ENCODE peak calls at places on chromosomes 5 and 9, in six cellular contexts. R is fibroblast of the aortic adventitia, K is cardiac muscle cell, O is fibroblast of lung, H is cardiac fibroblast, V is A549. G is an unnamed sample.

GRCh38 chr5:9297171-9297570 is 248.7 kb downstream of the SEMA5A start:
- DNase-seq in H (no peak), R (no peak), O (no peak), K (no peak), V (no peak), G (no peak)

GRCh38 chr5:80229902-80230255 is 26.0 kb downstream of the SERINC5 start:
- DNase-seq in R (no peak), K (no peak), O (no peak), H (no peak), V (peak), G (no peak)

GRCh38 chr9:21404146-21404545 is 4.8 kb upstream of the IFNA8 start:
- DNase-seq in K (no peak), R (peak), O (no peak), V (no peak), H (no peak), G (no peak)

GRCh38 chr9:131303702-131304101 is 14.2 kb downstream of the PLPP7 start:
- DNase-seq in H (no peak), V (no peak), O (no peak), R (no peak), K (no peak), G (no peak)

GRCh38 chr5:15664961-15665360 is 165.0 kb downstream of the FBXL7 start:
- DNase-seq in V (no peak), H (no peak), O (peak), K (no peak), R (peak), G (no peak)

GRCh38 chr9:120917989-120918630 is 8.5 kb downstream of the TRAF1 start:
- DNase-seq in K (no peak), R (no peak), H (no peak), V (no peak), O (no peak), G (no peak)

GRCh38 chr5:172592881-172593280 is 48.2 kb upstream of the NEURL1B start:
- DNase-seq in H (no peak), O (no peak), K (no peak), R (no peak), V (no peak), G (no peak)

GRCh38 chr5:98292496-98292895 is 481.0 kb upstream of the RGMB start:
- DNase-seq in V (no peak), R (no peak), K (no peak), H (no peak), O (no peak), G (no peak)

GRCh38 chr9:79054500-79054899 is 517.3 kb upstream of the TLE4 start:
- DNase-seq in O (peak), R (no peak), K (no peak), H (no peak), V (no peak), G (peak)

GRCh38 chr5:180119031-180119885 is 47.7 kb upstream of the RNF130 start:
- DNase-seq in H (no peak), O (no peak), K (no peak), R (no peak), V (no peak), G (no peak)

GRCh38 chr9:10612649-10613398 is at the start of gene PTPRD:
- DNase-seq in V (peak), K (peak), R (peak), H (peak), O (peak), G (peak)

GRCh38 chr5:55222061-55222818 is 4.9 kb downstream of the MCIDAS start:
- DNase-seq in H (no peak), R (no peak), K (no peak), V (no peak), O (no peak), G (no peak)

GRCh38 chr5:136802382-136802781 is 437.0 kb upstream of the TRPC7 start:
- DNase-seq in O (no peak), R (peak), K (peak), V (peak), H (peak), G (peak)

GRCh38 chr5:116038817-116039216 is 6.5 kb downstream of the ARL14EPL start:
- DNase-seq in K (no peak), R (no peak), H (no peak), O (no peak), V (no peak), G (no peak)

GRCh38 chr5:100690036-100690560 is 154.9 kb downstream of the FAM174A start:
- DNase-seq in V (no peak), K (no peak), H (no peak), O (no peak), R (peak), G (no peak)

GRCh38 chr5:172770675-172771438 is at the start of gene DUSP1:
- DNase-seq in H (peak), R (peak), K (peak), V (peak), O (peak), G (peak)

GRCh38 chr5:396715-397032 is 46.3 kb upstream of the EXOC3 start:
- DNase-seq in O (no peak), H (no peak), K (no peak), V (no peak), R (no peak), G (no peak)

GRCh38 chr9:121736147-121736721 is 84.8 kb downstream of the DAB2IP start:
- DNase-seq in O (peak), H (peak), V (peak), K (peak), R (peak), G (peak)

GRCh38 chr9:36470891-36471290 is 70.8 kb upstream of the RNF38 start:
- DNase-seq in H (peak), V (no peak), K (no peak), O (peak), R (peak), G (peak)

GRCh38 chr5:470961-471749 is 28.2 kb downstream of the EXOC3 start:
- DNase-seq in R (no peak), V (no peak), O (no peak), H (no peak), K (no peak), G (no peak)

GRCh38 chr5:5217371-5217770 is 77.2 kb downstream of the ADAMTS16 start:
- DNase-seq in V (no peak), O (no peak), H (no peak), K (no peak), R (no peak), G (no peak)

GRCh38 chr9:131417264-131418142 is 23.6 kb downstream of the PRRC2B start:
- DNase-seq in O (no peak), H (no peak), K (no peak), V (no peak), R (no peak), G (no peak)

DNA sequence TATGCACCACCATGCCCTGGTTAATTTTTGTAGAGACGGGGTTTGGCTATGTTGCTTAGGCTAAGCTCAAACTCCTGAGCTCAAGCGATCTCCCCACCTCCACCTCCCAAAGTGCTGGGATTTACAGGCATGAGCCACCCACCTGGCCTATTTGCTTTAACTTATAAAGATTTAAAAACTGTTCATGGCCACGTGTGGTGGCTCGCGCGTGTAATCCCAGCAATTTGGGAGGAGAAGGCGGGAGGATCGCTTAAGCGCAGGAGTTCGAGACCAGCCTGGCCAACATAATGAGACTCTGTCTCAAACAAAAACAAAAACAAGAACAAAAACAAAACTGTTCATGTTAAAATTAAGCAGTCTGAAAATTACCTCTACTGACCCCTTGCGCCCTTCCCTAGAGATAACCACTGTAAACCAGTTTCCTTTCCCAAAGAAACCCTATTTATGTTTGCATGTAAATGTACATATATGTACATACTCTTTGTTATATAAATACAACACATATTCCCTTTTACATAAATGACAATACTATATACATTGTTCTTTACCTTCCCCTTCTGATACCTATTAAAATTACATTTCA is 1.5 kb downstream of the AK6 start:
- DNase-seq in R (no peak), H (no peak), V (no peak), K (no peak), O (no peak), G (no peak)
- H3K4me3 ChIP-seq in R (peak), H (peak), V (peak), K (peak), O (peak), G (peak)

GRCh38 chr5:32454821-32455220 is 10.3 kb upstream of the ZFR start:
- DNase-seq in R (no peak), K (no peak), H (no peak), O (no peak), V (no peak), G (no peak)

GRCh38 chr5:32446660-32447059 is 2.1 kb upstream of the ZFR start:
- DNase-seq in O (no peak), V (no peak), R (no peak), H (no peak), K (no peak), G (no peak)

GRCh38 chr5:32453916-32454315 is 9.4 kb upstream of the ZFR start:
- DNase-seq in K (no peak), V (no peak), R (no peak), O (no peak), H (no peak), G (no peak)

GRCh38 chr5:32449216-32449721 is 4.7 kb upstream of the ZFR start:
- DNase-seq in O (no peak), V (no peak), H (no peak), R (peak), K (no peak), G (no peak)

DNA sequence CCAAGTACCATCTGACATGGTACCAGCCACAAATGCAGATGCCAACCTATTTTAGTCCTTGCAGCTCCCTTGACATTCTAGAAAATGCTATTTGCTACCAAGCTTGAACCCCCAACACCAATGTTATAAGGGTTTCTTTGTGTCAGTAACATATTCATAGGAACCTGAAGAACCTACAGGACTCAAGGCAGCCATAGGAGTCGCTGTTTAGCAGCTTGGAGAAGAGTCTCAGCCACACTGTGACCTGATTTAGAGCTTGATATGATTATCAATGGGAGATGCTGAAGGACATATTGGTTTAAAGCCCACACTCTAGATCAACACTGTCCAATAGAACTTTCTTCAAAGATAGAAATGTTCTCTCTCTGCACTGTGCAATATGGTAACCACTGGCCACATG is 6.4 kb upstream of the ZFR start:
- DNase-seq in O (no peak), V (peak), H (no peak), K (no peak), R (no peak), G (no peak)
- TF ChIP-seq CTCF in O (no peak), V (no peak), H (no peak), K (peak), R (no peak), G (peak)

GRCh38 chr5:132259061-132259851 is 1.8 kb downstream of the PDLIM4 start:
- DNase-seq in O (peak), R (peak), V (no peak), K (peak), H (peak), G (peak)
- H3K4me3 ChIP-seq in O (peak), R (peak), V (no peak), K (no peak), H (peak), G (peak)

GRCh38 chr5:167049043-167049663 is 1242.3 kb upstream of the WWC1 start:
- DNase-seq in R (peak), H (peak), V (peak), K (peak), O (peak), G (peak)
- TF ChIP-seq CTCF in R (no peak), H (no peak), V (peak), K (peak), O (peak), G (peak)

DNA sequence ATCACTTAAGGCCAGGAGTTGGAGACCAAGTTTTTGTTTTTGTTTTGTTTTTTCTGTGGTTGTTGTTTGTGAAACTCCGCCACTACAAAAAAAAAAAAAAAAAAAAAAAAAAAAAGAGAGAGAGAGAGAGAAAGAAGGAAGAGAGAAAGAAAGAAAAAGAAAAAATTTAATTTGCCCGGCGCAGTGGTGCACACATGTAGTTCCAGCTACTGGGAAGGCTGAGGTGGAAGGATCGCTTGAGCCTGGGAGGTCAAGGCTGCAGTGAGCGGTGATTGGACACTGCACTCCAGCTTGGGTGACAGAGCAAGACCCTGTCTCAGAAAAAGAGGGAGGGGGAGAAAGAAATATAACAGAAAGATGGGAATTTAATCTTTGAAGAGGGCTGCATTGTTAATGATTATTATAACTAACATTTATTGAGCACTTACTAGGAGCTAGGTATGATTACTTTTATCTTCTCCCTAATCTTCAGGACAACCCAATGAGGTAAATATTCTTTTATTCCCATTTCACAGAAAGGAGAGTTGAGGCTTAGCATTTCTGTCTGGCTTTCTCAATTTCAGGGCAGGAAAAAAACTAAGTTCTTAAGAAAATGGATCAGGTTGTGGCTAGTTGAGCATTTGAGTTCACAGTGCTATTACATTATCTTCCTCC is 1.0 kb downstream of the THG1L start:
- DNase-seq in O (no peak), R (no peak), K (no peak), H (no peak), V (no peak), G (no peak)
- H3K4me3 ChIP-seq in O (peak), R (peak), K (no peak), H (no peak), V (peak), G (peak)

DNA sequence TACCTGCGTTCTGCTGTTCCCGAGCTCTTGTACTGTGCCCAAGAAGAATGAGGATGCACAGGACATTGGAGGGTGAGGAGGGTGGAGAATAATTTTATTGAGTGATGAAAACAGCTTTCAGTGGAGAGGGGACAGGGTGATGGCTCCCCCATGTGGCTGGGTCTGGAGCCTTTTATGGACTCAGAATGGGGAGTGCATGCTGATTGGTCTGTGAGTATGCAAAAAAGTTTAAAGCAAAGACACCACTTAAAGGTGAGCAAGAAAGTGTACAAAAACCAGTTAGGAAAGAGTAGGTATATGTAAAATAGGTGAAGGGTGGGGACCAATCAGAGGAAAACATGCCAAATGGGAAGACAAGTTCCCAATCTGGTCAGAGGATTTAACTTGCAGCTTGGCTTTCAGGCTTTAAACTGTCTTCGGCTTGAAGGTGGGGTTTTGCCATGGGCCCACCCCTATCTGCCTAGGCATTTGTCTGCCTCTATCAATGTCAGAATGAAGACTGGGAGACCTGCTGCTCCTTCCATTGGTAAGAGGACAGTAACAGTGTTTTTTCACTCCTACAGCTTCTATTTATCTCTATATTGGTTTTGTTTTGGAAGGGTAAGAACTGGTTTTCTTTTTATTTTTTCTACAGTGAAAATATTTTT is 118.0 kb upstream of the RAI14 start:
- DNase-seq in R (peak), K (no peak), H (peak), V (no peak), O (no peak), G (peak)
- TF ChIP-seq CTCF in R (peak), K (peak), H (peak), V (peak), O (peak), G (peak)

GRCh38 chr5:150671509-150672236 is 10.6 kb downstream of the MYOZ3 start:
- DNase-seq in V (no peak), H (no peak), K (peak), O (no peak), R (no peak), G (no peak)
- H3K4me3 ChIP-seq in V (peak), H (peak), K (peak), O (peak), R (peak), G (peak)

GRCh38 chr5:39137391-39138181 is 63.4 kb upstream of the RICTOR start:
- DNase-seq in K (peak), H (no peak), V (peak), O (no peak), R (no peak), G (no peak)
- TF ChIP-seq CTCF in K (peak), H (peak), V (peak), O (peak), R (no peak), G (no peak)

DNA sequence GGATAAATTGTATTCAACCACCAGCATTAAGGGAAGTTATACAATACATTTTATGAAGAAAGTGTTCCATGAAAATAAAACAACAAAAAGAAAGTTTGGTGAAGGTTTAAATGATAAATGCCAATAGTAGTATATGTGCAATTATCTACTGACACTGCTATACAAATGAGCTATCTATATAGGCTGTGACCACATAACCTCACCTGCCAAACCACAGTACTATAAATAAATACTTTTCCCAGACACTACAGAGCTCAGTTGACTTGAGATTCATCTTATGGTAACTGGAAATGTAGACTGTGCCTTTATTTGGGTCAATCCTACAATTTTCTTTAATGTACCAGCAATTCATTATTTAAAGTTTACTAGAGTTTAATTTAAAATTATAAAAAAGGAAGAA is 81.0 kb upstream of the CCDC152 start:
- DNase-seq in V (no peak), O (no peak), K (no peak), H (no peak), R (no peak), G (no peak)
- H3K4me3 ChIP-seq in V (no peak), O (no peak), K (no peak), H (no peak), R (no peak), G (no peak)

GRCh38 chr5:32916648-32917047 is 205.5 kb downstream of the NPR3 start:
- DNase-seq in V (peak), K (no peak), O (peak), R (peak), H (peak), G (peak)
- TF ChIP-seq CTCF in V (peak), K (peak), O (peak), R (peak), H (peak), G (peak)

G was measured in fibroblast of pulmonary artery.